ENCODE peak calls at places on chromosomes 1 and 21, in four cellular contexts. E, N, P and O are unnamed samples.

GRCh38 chr1:226185153-226186036 is 1.1 kb downstream of the ACBD3 start:
- DNase-seq in E (no peak), N (no peak), P (no peak), O (no peak)

GRCh38 chr1:19618428-19618827 is 25.7 kb upstream of the NBL1 start:
- DNase-seq in E (no peak), N (no peak), P (no peak), O (no peak)

GRCh38 chr21:17466166-17466565 is 46.7 kb upstream of the CXADR start:
- DNase-seq in E (no peak), N (no peak), P (no peak), O (no peak)

GRCh38 chr1:203480525-203481084 is 5.0 kb downstream of the PRELP start:
- DNase-seq in E (no peak), N (peak; percentile 59), P (peak; percentile 48), O (no peak)

GRCh38 chr21:45410151-45410864 is 5.3 kb downstream of the COL18A1 start:
- DNase-seq in E (no peak), N (no peak), P (no peak), O (no peak)

GRCh38 chr21:45994086-45994661 is 12.6 kb downstream of the COL6A1 start:
- DNase-seq in E (peak; percentile 1), N (no peak), P (peak; percentile 8), O (peak; percentile 13)

GRCh38 chr1:157856538-157856937 is 14.9 kb upstream of the CD5L start:
- DNase-seq in E (no peak), N (no peak), P (no peak), O (no peak)

GRCh38 chr21:14900611-14901010 is 164.2 kb downstream of the NRIP1 start:
- DNase-seq in E (no peak), N (no peak), P (no peak), O (no peak)

GRCh38 chr1:21635138-21635535 is 34.0 kb downstream of the RAP1GAP start:
- DNase-seq in E (no peak), N (no peak), P (no peak), O (no peak)

GRCh38 chr1:54069792-54070548 is 16.6 kb downstream of the TCEANC2 start:
- DNase-seq in E (no peak), N (no peak), P (no peak), O (peak; percentile 85)

GRCh38 chr1:234643111-234643849 is 33.3 kb upstream of the IRF2BP2 start:
- DNase-seq in E (no peak), N (no peak), P (no peak), O (no peak)

GRCh38 chr1:8357329-8358101 is 39.6 kb downstream of the SLC45A1 start:
- DNase-seq in E (no peak), N (no peak), P (peak; percentile 11), O (no peak)

GRCh38 chr1:205541161-205541886 is 36.9 kb downstream of the CDK18 start:
- DNase-seq in E (no peak), N (no peak), P (no peak), O (no peak)

GRCh38 chr1:153791856-153792253 is 16.6 kb downstream of the SLC27A3 start:
- DNase-seq in E (no peak), N (peak; percentile 29), P (no peak), O (no peak)

GRCh38 chr1:43352351-43352705 is 6.5 kb upstream of the CDC20 start:
- DNase-seq in E (no peak), N (no peak), P (no peak), O (no peak)

GRCh38 chr1:58841455-58841854 is 57.6 kb upstream of the JUN start:
- DNase-seq in E (no peak), N (peak; percentile 46), P (no peak), O (no peak)

GRCh38 chr1:229340496-229340895 is 2.4 kb downstream of the CCSAP start:
- DNase-seq in E (no peak), N (no peak), P (no peak), O (no peak)

GRCh38 chr1:41317356-41317755 is 43.9 kb upstream of the FOXO6 start:
- DNase-seq in E (no peak), N (no peak), P (no peak), O (no peak)

GRCh38 chr1:228555074-228555989 is 68.2 kb downstream of the RNF187 start:
- DNase-seq in E (peak; percentile 15), N (no peak), P (no peak), O (no peak)

GRCh38 chr1:23459338-23459757 is 24.6 kb downstream of the ASAP3 start:
- DNase-seq in E (no peak), N (peak; percentile 67), P (no peak), O (no peak)

GRCh38 chr1:211257831-211258225 is 1.3 kb upstream of the RCOR3 start:
- DNase-seq in E (no peak), N (no peak), P (no peak), O (no peak)

GRCh38 chr1:28865997-28866650 is 48.2 kb upstream of the EPB41 start:
- DNase-seq in E (no peak), N (no peak), P (no peak), O (no peak)

GRCh38 chr1:58922302-58923089 is 138.6 kb upstream of the JUN start:
- DNase-seq in E (no peak), N (no peak), P (peak; percentile 55), O (no peak)

GRCh38 chr21:37582613-37583012 is 216.0 kb downstream of the DYRK1A start:
- DNase-seq in E (no peak), N (no peak), P (no peak), O (no peak)

GRCh38 chr1:15579683-15580047 is 5.2 kb downstream of the AGMAT start:
- DNase-seq in E (no peak), N (no peak), P (no peak), O (no peak)

DNA sequence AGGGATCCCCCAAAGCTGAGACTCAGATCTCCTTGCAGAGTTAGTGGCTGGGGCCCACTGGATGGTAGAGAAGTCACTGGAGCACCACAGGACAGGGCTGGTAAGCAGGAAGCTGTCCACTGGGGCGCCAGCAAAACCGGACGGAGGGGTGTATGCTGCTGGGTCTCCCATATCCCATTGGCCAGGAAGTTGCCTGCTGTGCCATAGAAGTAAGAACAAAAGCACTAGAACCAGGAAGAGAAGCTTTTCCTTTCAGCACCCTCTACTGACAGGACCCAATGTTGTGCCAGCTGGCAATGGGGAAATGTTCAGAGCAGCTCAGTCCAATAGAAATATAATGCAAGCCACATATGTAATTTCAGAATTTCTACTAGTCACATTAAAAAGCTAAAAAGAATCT is 146.6 kb downstream of the SPATA46 start:
- DNase-seq in E (peak; percentile 14), N (peak; percentile 85), P (peak; percentile 29), O (no peak)
- TF ChIP-seq CTCF in E (no peak), N (peak; percentile 54), P (peak; percentile 32), O (no peak)

GRCh38 chr1:147622731-147623130 is 47.6 kb downstream of the ACP6 start:
- DNase-seq in E (no peak), N (no peak), P (no peak), O (no peak)

GRCh38 chr1:147619741-147620140 is 50.6 kb downstream of the ACP6 start:
- DNase-seq in E (no peak), N (no peak), P (no peak), O (no peak)

GRCh38 chr1:147618077-147618569 is 52.2 kb downstream of the ACP6 start:
- DNase-seq in E (no peak), N (no peak), P (no peak), O (no peak)

GRCh38 chr1:147620543-147620942 is 49.8 kb downstream of the ACP6 start:
- DNase-seq in E (no peak), N (no peak), P (no peak), O (no peak)

GRCh38 chr1:147618771-147619170 is 51.6 kb downstream of the ACP6 start:
- DNase-seq in E (no peak), N (no peak), P (no peak), O (no peak)
- TF ChIP-seq CTCF in E (no peak), N (no peak), P (no peak), O (no peak)

DNA sequence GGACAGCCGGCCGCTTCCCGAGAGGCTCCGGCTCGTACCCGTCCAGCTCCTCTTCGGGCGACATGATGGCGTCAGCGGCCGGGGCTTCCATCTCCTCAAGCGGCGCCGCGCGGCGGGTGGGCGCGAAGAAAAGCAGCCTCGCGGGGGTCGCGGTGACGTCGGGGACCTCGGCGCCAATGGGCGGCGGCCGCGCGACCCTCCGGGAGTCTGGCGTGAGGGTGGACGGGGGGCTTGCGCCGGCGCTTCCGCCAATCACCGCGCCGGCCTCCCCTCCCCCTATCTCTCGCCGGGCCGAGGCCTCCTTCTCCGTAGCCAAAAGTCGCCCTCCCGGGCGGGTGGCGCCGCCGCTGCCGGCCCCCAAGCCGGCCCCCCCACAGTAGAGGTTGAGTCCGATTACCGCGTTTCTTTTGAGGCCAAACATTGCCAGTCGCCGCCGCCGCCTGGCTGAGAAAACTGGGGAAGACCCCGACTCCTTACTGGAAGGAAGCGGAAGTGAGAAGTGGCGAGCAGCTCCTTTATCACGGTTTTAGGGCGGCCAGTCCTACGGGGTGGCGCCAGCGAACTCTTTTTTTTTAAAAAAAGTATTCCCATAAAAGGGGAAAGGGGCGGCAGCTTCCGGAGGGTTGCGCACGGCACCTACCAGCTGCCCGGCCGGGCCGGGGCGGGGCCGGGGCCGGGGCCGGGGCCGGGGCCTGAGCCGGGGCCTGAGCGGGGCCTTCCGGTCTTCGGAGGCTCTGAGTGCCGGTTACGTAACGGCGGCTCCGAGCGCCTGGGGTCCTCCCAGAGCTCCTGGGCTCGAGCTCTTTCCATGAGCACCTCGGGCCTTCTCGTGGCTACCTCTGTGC is at the start of gene MCL1:
- DNase-seq in E (peak; percentile 87), N (peak; percentile 95), P (peak; percentile 95), O (peak; percentile 94)
- TF ChIP-seq CTCF in E (no peak), N (no peak), P (no peak), O (no peak)

DNA sequence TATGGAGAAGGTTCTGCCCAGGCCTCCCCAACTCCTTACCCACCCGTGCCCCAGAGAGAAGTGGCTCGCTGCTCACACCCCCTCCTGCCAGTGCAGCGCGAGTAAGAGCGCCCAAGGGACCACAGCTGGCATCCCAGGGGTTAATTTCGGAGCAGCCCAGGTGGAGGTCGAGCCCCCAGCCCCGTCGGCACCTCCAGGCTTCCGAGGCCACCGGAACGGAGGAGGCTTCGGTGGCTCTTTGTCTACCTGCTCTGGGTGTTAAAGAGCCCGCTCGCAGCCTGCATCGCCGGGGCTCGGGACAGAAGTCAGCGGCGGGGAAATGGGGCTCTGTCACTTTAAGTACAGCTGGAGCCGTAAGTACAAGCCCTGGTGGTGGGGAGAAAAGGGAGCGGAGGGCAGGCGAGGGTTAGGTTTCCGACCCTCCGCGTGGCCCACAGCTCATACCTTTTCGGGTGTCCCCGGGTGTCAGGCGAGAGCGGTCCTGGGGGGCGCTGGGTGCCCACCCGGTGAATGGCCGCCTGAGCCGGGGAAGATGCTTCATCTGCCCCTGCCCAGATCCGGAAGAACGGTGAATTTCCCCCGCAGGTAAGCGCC is 89.4 kb upstream of the IPO9 start:
- DNase-seq in E (peak; percentile 70), N (peak; percentile 74), P (peak; percentile 70), O (peak; percentile 74)
- TF ChIP-seq CTCF in E (no peak), N (no peak), P (no peak), O (no peak)